ENCODE peak calls at places on chromosomes 2 and 18, in seven cellular contexts. W is activated CD4-positive, alpha-beta T cell treated with anti-CD3 and anti-CD28 coated beads, Interleukin-2, amount 50 U/mL, for 24 hours; T is psoas muscle; V is heart left ventricle; E is RWPE2; P is OCI-M1; Q is SJSA1. G is an unnamed sample.

GRCh38 chr18:34707670-34708069 is 2.4 kb upstream of the DTNA start:
- DNase-seq in W (no peak), Q (peak), V (peak), T (no peak), P (no peak), E (no peak), G (no peak)

GRCh38 chr2:103785432-103785831 is 1023.6 kb downstream of the TMEM182 start:
- DNase-seq in Q (no peak), E (no peak), W (no peak), T (no peak), V (no peak), P (no peak), G (no peak)

GRCh38 chr2:47302308-47302707 is 100.6 kb upstream of the MSH2 start:
- DNase-seq in W (no peak), V (no peak), T (no peak), P (no peak), Q (no peak), E (no peak), G (no peak)

GRCh38 chr2:120769076-120769786 is 33.6 kb downstream of the GLI2 start:
- DNase-seq in E (peak), Q (no peak), V (peak), W (no peak), T (peak), P (no peak), G (no peak)

GRCh38 chr2:233354971-233355574 is 779 bp downstream of the DGKD start:
- DNase-seq in W (no peak), V (no peak), E (no peak), P (no peak), Q (no peak), T (no peak), G (peak)

GRCh38 chr2:230552181-230552580 is 136.2 kb downstream of the SP100 start:
- DNase-seq in T (no peak), W (no peak), P (no peak), Q (peak), E (no peak), V (no peak), G (no peak)

GRCh38 chr2:170222298-170222697 is 44.4 kb downstream of the MYO3B start:
- DNase-seq in E (no peak), T (no peak), Q (no peak), V (no peak), P (no peak), W (no peak), G (no peak)

GRCh38 chr2:233764264-233764663 is 4.2 kb downstream of the UGT1A1 start:
- DNase-seq in T (no peak), Q (no peak), V (no peak), W (no peak), E (no peak), P (no peak), G (no peak)

GRCh38 chr2:109531896-109532727 is 81.7 kb downstream of the SEPTIN10 start:
- DNase-seq in E (no peak), V (no peak), P (no peak), W (no peak), Q (peak), T (no peak), G (no peak)

GRCh38 chr2:12057436-12058166 is 311.2 kb downstream of the LPIN1 start:
- DNase-seq in T (peak), Q (peak), V (no peak), P (no peak), E (no peak), W (no peak), G (no peak)

GRCh38 chr2:203669820-203670219 is 36.6 kb upstream of the CD28 start:
- DNase-seq in Q (no peak), W (no peak), P (no peak), T (no peak), V (no peak), E (no peak), G (no peak)

GRCh38 chr2:36336321-36336720 is 19.3 kb upstream of the CRIM1 start:
- DNase-seq in P (no peak), E (no peak), W (no peak), T (no peak), V (no peak), Q (no peak), G (no peak)

GRCh38 chr18:59220784-59221765 is 1.1 kb downstream of the GRP start:
- DNase-seq in W (no peak), V (no peak), P (no peak), T (no peak), E (no peak), Q (no peak), G (no peak)

GRCh38 chr2:239337877-239338484 is 62.8 kb downstream of the HDAC4 start:
- DNase-seq in E (no peak), T (no peak), V (no peak), W (no peak), Q (no peak), P (no peak), G (no peak)

GRCh38 chr2:112725545-112726457 is 5.0 kb downstream of the NT5DC4 start:
- DNase-seq in W (no peak), Q (peak), T (no peak), E (no peak), P (peak), V (no peak), G (no peak)

GRCh38 chr2:144798019-144798418 is 278.1 kb upstream of the ZEB2 start:
- DNase-seq in Q (no peak), W (no peak), T (no peak), P (no peak), V (no peak), E (no peak), G (no peak)

GRCh38 chr2:120132190-120132589 is 91.0 kb downstream of the TMEM185B start:
- DNase-seq in V (no peak), T (no peak), W (no peak), E (no peak), Q (no peak), P (no peak), G (no peak)

GRCh38 chr2:196502413-196502812 is 137.1 kb upstream of the CCDC150 start:
- DNase-seq in T (no peak), V (no peak), Q (no peak), E (no peak), P (no peak), W (no peak), G (no peak)

GRCh38 chr2:15038373-15039364 is 406.2 kb downstream of the LRATD1 start:
- DNase-seq in W (no peak), V (no peak), P (peak), T (no peak), Q (no peak), E (no peak), G (no peak)

GRCh38 chr2:126912201-126912600 is 13.5 kb downstream of the TEX51 start:
- DNase-seq in P (no peak), E (no peak), T (no peak), Q (no peak), V (no peak), W (no peak), G (no peak)

GRCh38 chr2:54838585-54839035 is 115.1 kb downstream of the EML6 start:
- DNase-seq in Q (peak), V (peak), T (peak), P (peak), E (no peak), W (peak), G (peak)

GRCh38 chr18:58858591-58859468 is 5.8 kb upstream of the ZNF532 start:
- DNase-seq in P (peak), V (no peak), T (peak), W (no peak), Q (no peak), E (no peak), G (no peak)

GRCh38 chr2:172817411-172817810 is 81.8 kb downstream of the RAPGEF4 start:
- DNase-seq in P (no peak), W (no peak), E (no peak), T (no peak), Q (no peak), V (no peak), G (no peak)